ENCODE peak calls at places on chromosomes 7 and 10, in ten cellular contexts. Z, R, G, K, Q, V, N, I, H and D are unnamed samples.

GRCh38 chr7:140719711-140720110 is 23.2 kb downstream of the NDUFB2 start:
- DNase-seq in Z (no peak), I (peak; percentile 74), G (peak; percentile 56), N (no peak), Q (no peak), R (no peak), H (peak; percentile 70), K (no peak), V (no peak), D (no peak)

GRCh38 chr10:115747811-115748210 is 525.2 kb downstream of the GFRA1 start:
- DNase-seq in G (no peak), N (no peak), I (no peak), K (no peak), Q (no peak), Z (no peak), H (no peak), V (no peak), R (no peak), D (no peak)

GRCh38 chr7:151428393-151429231 is 11.3 kb downstream of the CRYGN start:
- DNase-seq in G (no peak), H (peak; percentile 93), Q (no peak), I (peak; percentile 64), R (no peak), V (peak; percentile 27), N (peak; percentile 70), Z (no peak), K (no peak), D (no peak)

GRCh38 chr7:151699147-151699546 is 177.8 kb downstream of the PRKAG2 start:
- DNase-seq in V (no peak), Q (no peak), N (no peak), K (peak; percentile 65), R (no peak), G (no peak), I (peak; percentile 98), Z (no peak), H (no peak), D (peak; percentile 36)

GRCh38 chr10:101588879-101589278 is 758 bp downstream of the DPCD start:
- DNase-seq in Q (no peak), H (no peak), R (no peak), K (peak; percentile 39), Z (no peak), G (peak; percentile 53), N (peak; percentile 47), V (peak; percentile 40), I (no peak), D (no peak)

GRCh38 chr10:693506-693905 is 4.0 kb upstream of the DIP2C start:
- DNase-seq in G (no peak), N (no peak), H (no peak), Q (no peak), V (no peak), R (no peak), I (no peak), Z (no peak), K (no peak), D (no peak)

GRCh38 chr7:22109761-22110160 is 164.1 kb upstream of the CDCA7L start:
- DNase-seq in Q (peak; percentile 28), K (peak; percentile 28), H (peak; percentile 44), N (no peak), Z (no peak), G (no peak), I (peak; percentile 52), R (no peak), V (peak; percentile 65), D (peak; percentile 24)

GRCh38 chr7:98254951-98255610 is 3.0 kb upstream of the TECPR1 start:
- DNase-seq in V (no peak), H (no peak), I (peak; percentile 53), R (no peak), Q (no peak), N (no peak), G (no peak), Z (no peak), K (no peak), D (no peak)

GRCh38 chr10:123270806-123271205 is 116.6 kb downstream of the BUB3 start:
- DNase-seq in G (no peak), Z (no peak), I (no peak), K (no peak), N (no peak), Q (no peak), V (no peak), H (no peak), R (no peak), D (no peak)

GRCh38 chr10:1370298-1370697 is 314.1 kb downstream of the WDR37 start:
- DNase-seq in N (no peak), Z (no peak), V (no peak), Q (no peak), K (no peak), R (no peak), G (no peak), I (peak; percentile 18), H (no peak), D (no peak)

GRCh38 chr7:22296265-22296566 is 60.7 kb downstream of the RAPGEF5 start:
- DNase-seq in R (no peak), Q (no peak), G (no peak), H (no peak), V (no peak), N (no peak), K (no peak), I (no peak), Z (no peak), D (no peak)

GRCh38 chr10:86311900-86312299 is 54.7 kb downstream of the GRID1 start:
- DNase-seq in I (no peak), H (peak; percentile 58), K (no peak), N (peak; percentile 31), Q (no peak), V (no peak), R (no peak), G (no peak), Z (no peak), D (no peak)

GRCh38 chr7:82249979-82250378 is 193.6 kb downstream of the CACNA2D1 start:
- DNase-seq in I (no peak), R (no peak), G (no peak), Z (no peak), H (no peak), K (no peak), V (no peak), Q (no peak), N (no peak), D (no peak)

GRCh38 chr7:82244947-82245346 is 198.6 kb downstream of the CACNA2D1 start:
- DNase-seq in Z (no peak), G (no peak), N (no peak), H (no peak), K (no peak), I (no peak), Q (no peak), R (no peak), V (no peak), D (no peak)

GRCh38 chr7:82250598-82250997 is 193.0 kb downstream of the CACNA2D1 start:
- DNase-seq in I (no peak), R (no peak), H (no peak), V (no peak), Z (no peak), G (no peak), K (no peak), N (no peak), Q (no peak), D (no peak)

GRCh38 chr7:82247814-82248433 is 195.7 kb downstream of the CACNA2D1 start:
- DNase-seq in Z (no peak), Q (no peak), K (peak; percentile 5), I (peak; percentile 35), G (no peak), N (no peak), R (no peak), H (no peak), V (no peak), D (no peak)
- TF ChIP-seq CTCF in Z (no peak), Q (peak; percentile 23), K (peak; percentile 61), I (peak; percentile 57), G (peak; percentile 54), N (no peak), R (peak; percentile 39), H (no peak), V (no peak), D (peak; percentile 39)

GRCh38 chr7:155374276-155375252 is 76.9 kb downstream of the INSIG1 start:
- DNase-seq in G (no peak), Q (no peak), H (no peak), R (no peak), V (no peak), K (no peak), I (no peak), Z (no peak), N (no peak), D (no peak)

GRCh38 chr7:155371884-155372781 is 74.5 kb downstream of the INSIG1 start:
- DNase-seq in N (peak; percentile 82), Z (no peak), V (no peak), Q (no peak), G (no peak), I (peak; percentile 89), H (no peak), R (no peak), K (peak; percentile 51), D (no peak)

GRCh38 chr7:155371331-155371883 is 73.7 kb downstream of the INSIG1 start:
- DNase-seq in G (no peak), K (no peak), V (no peak), H (no peak), R (no peak), N (peak; percentile 52), I (no peak), Q (no peak), Z (no peak), D (no peak)

GRCh38 chr7:155373359-155374273 is 75.9 kb downstream of the INSIG1 start:
- DNase-seq in H (no peak), G (peak; percentile 8), K (no peak), R (no peak), V (no peak), N (peak; percentile 66), Z (no peak), I (no peak), Q (no peak), D (no peak)

GRCh38 chr7:155372782-155373358 is 75.2 kb downstream of the INSIG1 start:
- DNase-seq in N (no peak), I (peak; percentile 57), G (no peak), Z (no peak), Q (no peak), R (no peak), K (no peak), H (no peak), V (no peak), D (no peak)
- TF ChIP-seq POLR2A in N (no peak), I (no peak), G (no peak), Z (no peak), Q (no peak), R (no peak), K (no peak), H (no peak), V (no peak), D (no peak)

GRCh38 chr7:1156782-1157535 is 3.0 kb downstream of the ZFAND2A start:
- DNase-seq in R (no peak), K (peak; percentile 71), V (peak; percentile 100), G (peak; percentile 47), Q (peak; percentile 63), H (no peak), I (peak; percentile 58), N (no peak), Z (no peak), D (no peak)
- H3K4me3 ChIP-seq in R (no peak overlapping the region), K (peak overlapping the region; percentile 72), V (peak overlapping the region; percentile 95), G (no peak overlapping the region), Q (no peak overlapping the region), H (no peak overlapping the region), I (no peak overlapping the region), N (no peak overlapping the region), Z (no peak overlapping the region), D (no peak overlapping the region)

DNA sequence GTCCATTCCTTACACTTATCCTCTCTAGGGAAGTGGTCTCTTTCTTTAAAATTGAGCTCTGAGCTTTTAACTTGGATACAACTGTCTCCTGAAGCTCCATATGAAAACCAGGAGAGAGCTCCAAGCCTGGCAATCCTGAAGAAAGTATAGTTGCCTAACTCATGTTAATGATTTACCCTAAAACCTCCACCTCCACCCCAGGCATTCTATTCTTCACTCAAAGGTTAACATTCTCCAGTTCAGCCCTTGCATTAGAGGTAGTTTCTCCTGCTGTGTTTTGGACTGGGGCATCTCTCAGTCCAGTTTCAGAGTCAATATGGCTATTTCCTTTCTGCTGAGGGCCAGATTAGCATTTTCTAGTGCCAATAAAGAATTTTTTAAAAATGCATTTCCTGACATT is 195.5 kb downstream of the SLC25A13 start:
- DNase-seq in K (no peak), V (peak; percentile 79), I (no peak), H (no peak), R (no peak), G (no peak), N (no peak), Q (no peak), Z (no peak), D (no peak)
- TF ChIP-seq CTCF in K (no peak), V (no peak), I (no peak), H (no peak), R (no peak), G (no peak), N (no peak), Q (no peak), Z (no peak), D (no peak)